ENCODE peak calls at places on chromosomes 5 and 9, in four cellular contexts. O is HCT116, T is bronchial epithelial cell, C is stomach. Y is an unnamed sample.

GRCh38 chr9:89367726-89368437 is 49.6 kb downstream of the SECISBP2 start:
- DNase-seq in O (no peak), T (no peak), C (no peak), Y (no peak)

GRCh38 chr5:38547257-38547656 is 9.2 kb downstream of the LIFR start:
- DNase-seq in O (no peak), T (no peak), C (no peak), Y (no peak)

GRCh38 chr5:124825250-124825982 is 79.0 kb upstream of the ZNF608 start:
- DNase-seq in O (no peak), T (no peak), C (no peak), Y (no peak)

GRCh38 chr5:178106556-178107239 is 6.6 kb upstream of the N4BP3 start:
- DNase-seq in O (no peak), T (peak; percentile 51), C (no peak), Y (no peak)

GRCh38 chr9:69380301-69380700 is 55.3 kb downstream of the ENTREP1 start:
- DNase-seq in O (no peak), T (no peak), C (no peak), Y (no peak)

GRCh38 chr9:110432253-110432652 is 94.6 kb upstream of the TXNDC8 start:
- DNase-seq in O (no peak), T (no peak), C (no peak), Y (no peak)

GRCh38 chr5:9318031-9318430 is 227.8 kb downstream of the SEMA5A start:
- DNase-seq in O (no peak), T (no peak), C (no peak), Y (no peak)

GRCh38 chr5:28310696-28311095 is 1272.3 kb upstream of the CDH9 start:
- DNase-seq in O (no peak), T (no peak), C (no peak), Y (no peak)

GRCh38 chr5:138212828-138213160 is 329 bp downstream of the CDC23 start:
- DNase-seq in O (no peak), T (no peak), C (no peak), Y (no peak)

GRCh38 chr5:22250528-22250927 is 602.6 kb downstream of the CDH12 start:
- DNase-seq in O (no peak), T (no peak), C (no peak), Y (no peak)

GRCh38 chr9:120850315-120850714 is 7.6 kb upstream of the PSMD5 start:
- DNase-seq in O (no peak), T (no peak), C (no peak), Y (no peak)

GRCh38 chr5:93421498-93421897 is 159.5 kb downstream of the NR2F1-AS1 start:
- DNase-seq in O (no peak), T (no peak), C (no peak), Y (no peak)
- H3K4me3 ChIP-seq in O (no peak overlapping the region), T (no peak overlapping the region), C (no peak overlapping the region), Y (no peak overlapping the region)

DNA sequence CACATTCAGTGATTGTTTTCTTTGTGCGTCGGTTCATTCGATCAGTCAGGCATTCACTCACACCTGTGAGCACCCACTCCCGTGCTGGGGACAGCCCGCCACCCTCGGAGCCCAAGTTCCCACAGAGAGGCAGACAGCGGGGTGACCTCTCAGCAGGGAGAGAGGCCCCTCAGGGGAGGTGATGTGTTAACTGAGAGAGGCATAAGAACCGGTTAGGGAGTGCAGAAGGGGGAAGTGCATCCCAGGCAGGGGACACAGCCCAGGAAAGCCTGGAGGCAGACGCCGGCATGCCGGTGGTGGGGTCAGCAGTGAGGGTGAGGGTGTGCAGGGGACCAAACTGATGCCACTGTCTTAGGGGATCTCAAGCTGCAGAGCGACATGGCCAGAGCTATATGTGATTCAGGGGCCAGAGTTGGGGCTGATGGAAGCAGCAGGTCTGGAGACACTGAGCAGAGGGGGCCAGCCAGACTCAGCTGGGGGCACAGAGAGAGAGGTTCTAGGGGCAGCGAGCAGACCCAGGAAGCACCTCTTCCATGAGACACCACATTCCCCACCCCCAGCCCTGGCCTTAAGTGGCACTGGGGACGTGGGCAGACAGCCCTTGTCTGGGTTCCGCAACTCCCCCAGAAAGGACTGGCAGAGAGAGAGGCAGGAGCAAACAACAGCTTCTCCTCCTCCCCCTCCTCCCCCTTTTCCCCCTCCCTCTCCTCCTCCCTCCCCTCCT is 35.9 kb downstream of the HK3 start:
- DNase-seq in O (no peak), T (no peak), C (no peak), Y (no peak)
- H3K27me3 ChIP-seq in O (no peaks in the 10 kb centered on the region), T (peaks cover 29% of the 10 kb centered on the region), C (peaks cover 88% of the 10 kb centered on the region), Y (peaks cover 67% of the 10 kb centered on the region)

DNA sequence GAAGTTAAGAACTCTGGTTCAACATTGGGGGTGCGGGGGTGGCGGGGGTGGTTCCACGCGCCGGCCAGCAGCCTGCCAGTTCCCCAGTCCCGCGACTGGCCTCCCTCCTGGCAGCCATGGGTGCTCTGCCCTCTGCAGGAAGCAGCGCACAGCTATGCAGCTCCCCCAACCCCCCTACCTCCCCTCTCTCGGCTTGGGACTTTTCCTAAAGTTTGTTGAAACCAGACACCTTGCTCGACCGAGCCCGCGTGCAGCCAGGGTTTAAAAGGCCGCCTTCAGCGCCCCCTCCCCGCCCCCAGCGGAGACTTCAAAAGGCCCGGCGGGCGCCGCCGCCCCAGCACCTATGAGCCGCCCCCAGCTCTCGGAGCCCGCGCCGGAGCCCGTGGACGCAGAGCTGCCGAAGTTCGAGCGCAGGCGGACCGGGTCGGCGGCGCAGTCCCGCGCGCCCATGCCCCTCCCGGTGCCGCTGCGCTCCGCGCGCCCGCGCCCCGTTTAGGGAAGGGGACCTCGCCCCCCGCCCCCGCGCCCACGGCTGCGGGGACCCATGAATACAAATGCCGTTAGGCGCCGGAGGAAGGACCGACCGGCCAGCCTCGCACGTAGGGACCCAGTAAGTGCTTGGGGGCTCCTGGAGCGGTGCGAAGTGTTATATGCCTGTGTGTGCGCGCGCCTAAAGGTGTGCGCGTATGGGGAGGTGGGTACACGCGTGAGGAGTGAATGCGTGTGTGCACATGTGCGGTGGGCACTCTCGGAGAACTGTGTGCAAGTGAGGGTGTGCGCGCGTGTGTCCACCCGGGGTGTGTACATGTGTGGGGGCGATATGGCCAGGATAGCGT is 1.4 kb upstream of the COL27A1 start:
- DNase-seq in O (no peak), T (no peak), C (peak; percentile 33), Y (no peak)
- H3K4me3 ChIP-seq in O (peak overlapping the region; percentile 54), T (peak overlapping the region; percentile 9), C (peak overlapping the region; percentile 46), Y (peak overlapping the region; percentile 42)

DNA sequence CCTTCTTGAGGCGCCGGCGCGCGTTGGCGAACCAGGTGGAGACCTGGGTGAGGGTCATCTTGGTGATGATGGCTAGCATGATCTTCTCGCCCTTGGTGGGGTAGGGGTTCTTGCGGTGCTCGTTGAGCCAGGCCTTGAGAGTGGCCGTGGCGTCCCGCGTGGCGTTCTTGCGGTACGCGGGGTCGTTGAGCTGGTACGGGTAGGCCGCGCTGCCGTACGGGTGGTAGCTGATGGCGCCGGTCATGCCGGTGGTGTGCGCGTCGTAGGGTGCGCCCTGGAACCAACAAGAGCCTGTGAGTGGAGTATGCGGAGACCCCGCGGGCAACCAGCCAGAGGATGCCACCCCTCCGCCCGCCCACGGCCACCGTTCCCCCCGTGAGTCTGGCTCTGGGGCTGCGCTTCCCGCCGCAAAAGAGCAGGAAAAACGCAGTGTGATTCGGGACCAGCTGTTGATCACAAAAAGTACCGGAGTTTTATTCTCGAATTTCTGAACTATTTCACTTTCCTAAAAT is 1.9 kb downstream of the IRX2 start:
- DNase-seq in O (no peak), T (no peak), C (no peak), Y (no peak)
- H3K27me3 ChIP-seq in O (no peaks in the 10 kb centered on the region), T (no peaks in the 10 kb centered on the region), C (peaks cover 98% of the 10 kb centered on the region), Y (peaks cover 57% of the 10 kb centered on the region)

GRCh38 chr5:179533907-179534306 is 16.4 kb upstream of the RUFY1 start:
- DNase-seq in O (no peak), T (no peak), C (no peak), Y (no peak)
- H3K4me3 ChIP-seq in O (no peak overlapping the region), T (no peak overlapping the region), C (no peak overlapping the region), Y (no peak overlapping the region)

GRCh38 chr5:154516475-154516874 is 38.4 kb upstream of the HAND1 start:
- DNase-seq in O (no peak), T (no peak), C (no peak), Y (no peak)
- H3K27me3 ChIP-seq in O (no peaks in the 10 kb centered on the region), T (peaks cover 13% of the 10 kb centered on the region), C (peaks cover 70% of the 10 kb centered on the region), Y (peaks cover 24% of the 10 kb centered on the region)

GRCh38 chr5:100965291-100965690 is 62.2 kb upstream of the ST8SIA4 start:
- DNase-seq in O (no peak), T (no peak), C (no peak), Y (no peak)
- H3K4me3 ChIP-seq in O (no peak overlapping the region), T (no peak overlapping the region), C (no peak overlapping the region), Y (no peak overlapping the region)

DNA sequence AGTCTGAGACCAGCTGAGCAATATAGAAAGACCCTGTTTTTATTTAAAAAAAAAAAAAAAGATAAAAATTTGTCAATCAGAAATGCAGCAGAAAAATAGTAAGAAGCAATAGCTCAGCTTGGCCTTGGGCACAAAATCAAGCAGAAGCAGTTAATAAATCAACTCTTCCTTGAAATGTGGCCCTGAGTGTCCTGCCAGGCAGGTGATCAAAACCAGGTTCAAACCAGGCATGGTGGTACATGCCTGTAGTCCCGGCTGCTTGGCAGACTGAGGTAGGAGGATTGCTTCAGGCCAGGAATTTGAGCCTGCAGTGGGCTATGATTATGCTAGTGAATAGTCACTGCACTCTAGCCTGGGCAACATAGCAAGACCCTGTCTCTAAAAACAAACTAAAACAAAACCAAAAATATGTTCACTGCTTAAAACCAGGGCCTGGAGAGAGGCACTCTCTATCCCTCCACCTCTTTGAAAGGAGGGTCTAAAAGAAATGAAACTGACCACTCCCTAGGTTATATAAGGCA is 27.9 kb upstream of the KLF9 start:
- DNase-seq in O (no peak), T (peak; percentile 27), C (no peak), Y (no peak)
- H3K27me3 ChIP-seq in O (no peaks in the 10 kb centered on the region), T (no peaks in the 10 kb centered on the region), C (no peaks in the 10 kb centered on the region), Y (no peaks in the 10 kb centered on the region)